ENCODE peak calls at places on chromosomes 3 and 15, in eight cellular contexts. Y is foreskin melanocyte; J is DMS79; P is upper lobe of right lung; K is CD4-positive, alpha-beta T cell; Q is CMK; W is AG08395; M is fibroblast of pulmonary artery. X is an unnamed sample.

GRCh38 chr15:99845009-99845408 is 111.8 kb upstream of the LYSMD4 start:
- DNase-seq in Y (no peak), J (no peak), P (no peak), K (no peak), Q (no peak), W (no peak), M (peak; percentile 60), X (no peak)

GRCh38 chr15:56353740-56354139 is 11.5 kb upstream of the TEX9 start:
- DNase-seq in Y (peak; percentile 42), J (no peak), P (no peak), K (no peak), Q (no peak), W (no peak), M (peak; percentile 27), X (no peak)

GRCh38 chr3:174862101-174862500 is 3.0 kb downstream of the NAALADL2 start:
- DNase-seq in Y (no peak), J (no peak), P (no peak), K (no peak), Q (no peak), W (no peak), M (no peak), X (no peak)

GRCh38 chr3:12287727-12288465 is 974 bp upstream of the PPARG start:
- DNase-seq in Y (no peak), J (no peak), P (peak; percentile 83), K (no peak), Q (no peak), W (peak; percentile 17), M (peak; percentile 57), X (peak; percentile 81)

GRCh38 chr3:41598804-41599481 is 363.0 kb downstream of the ULK4 start:
- DNase-seq in Y (peak; percentile 14), J (no peak), P (no peak), K (no peak), Q (no peak), W (peak; percentile 34), M (peak; percentile 42), X (no peak)

GRCh38 chr3:51937611-51938450 is 3.9 kb downstream of the RRP9 start:
- DNase-seq in Y (no peak), J (no peak), P (peak; percentile 48), K (no peak), Q (no peak), W (no peak), M (no peak), X (no peak)

GRCh38 chr3:43621406-43621973 is 321 bp downstream of the ANO10 start:
- DNase-seq in Y (peak; percentile 4), J (no peak), P (no peak), K (peak; percentile 6), Q (no peak), W (no peak), M (no peak), X (no peak)

GRCh38 chr15:90219421-90220141 is 14.2 kb downstream of the CIB1 start:
- DNase-seq in Y (no peak), J (no peak), P (no peak), K (peak; percentile 52), Q (peak; percentile 26), W (peak; percentile 64), M (no peak), X (no peak)

GRCh38 chr3:157119369-157119951 is 40.5 kb downstream of the CCNL1 start:
- DNase-seq in Y (no peak), J (no peak), P (no peak), K (no peak), Q (no peak), W (no peak), M (no peak), X (no peak)

GRCh38 chr3:16318216-16318615 is 53.2 kb downstream of the OXNAD1 start:
- DNase-seq in Y (no peak), J (no peak), P (no peak), K (no peak), Q (no peak), W (peak; percentile 47), M (peak; percentile 48), X (peak; percentile 28)

GRCh38 chr15:91291673-91292072 is 191.6 kb downstream of the SV2B start:
- DNase-seq in Y (no peak), J (no peak), P (no peak), K (no peak), Q (peak; percentile 66), W (peak; percentile 35), M (peak; percentile 29), X (no peak)

GRCh38 chr3:179416681-179417080 is 34.6 kb downstream of the GNB4 start:
- DNase-seq in Y (no peak), J (no peak), P (no peak), K (no peak), Q (no peak), W (peak; percentile 35), M (peak; percentile 9), X (no peak)

GRCh38 chr15:99452728-99453643 is 112.8 kb upstream of the MEF2A start:
- DNase-seq in Y (no peak), J (no peak), P (peak; percentile 92), K (no peak), Q (peak; percentile 85), W (peak; percentile 53), M (peak; percentile 50), X (peak; percentile 35)

GRCh38 chr3:48633256-48633655 is 2.0 kb downstream of the SLC26A6 start:
- DNase-seq in Y (no peak), J (no peak), P (no peak), K (no peak), Q (no peak), W (no peak), M (no peak), X (no peak)

GRCh38 chr3:108489776-108490175 is 20.6 kb downstream of the MYH15 start:
- DNase-seq in Y (peak; percentile 33), J (peak; percentile 19), P (no peak), K (no peak), Q (peak; percentile 3), W (peak; percentile 41), M (peak; percentile 79), X (peak; percentile 72)

GRCh38 chr3:52022323-52023100 is 26.8 kb upstream of the RPL29 start:
- DNase-seq in Y (no peak), J (no peak), P (peak; percentile 60), K (no peak), Q (no peak), W (peak; percentile 72), M (no peak), X (peak; percentile 54)

GRCh38 chr3:15207836-15208504 is 1.9 kb downstream of the CAPN7 start:
- DNase-seq in Y (no peak), J (no peak), P (no peak), K (no peak), Q (no peak), W (no peak), M (no peak), X (no peak)

GRCh38 chr3:112858410-112859069 is 11.9 kb upstream of the CD200R1L start:
- DNase-seq in Y (no peak), J (no peak), P (no peak), K (no peak), Q (no peak), W (no peak), M (no peak), X (peak; percentile 8)

GRCh38 chr3:197023241-197023997 is 6.2 kb downstream of the MELTF start:
- DNase-seq in Y (no peak), J (peak; percentile 94), P (no peak), K (no peak), Q (no peak), W (no peak), M (no peak), X (no peak)

GRCh38 chr3:71061037-71061436 is 522.5 kb downstream of the FOXP1 start:
- DNase-seq in Y (no peak), J (no peak), P (no peak), K (no peak), Q (no peak), W (no peak), M (no peak), X (no peak)

GRCh38 chr3:185943363-185944106 is 5.7 kb upstream of the TRA2B start:
- DNase-seq in Y (peak; percentile 45), J (peak; percentile 40), P (peak; percentile 90), K (peak; percentile 81), Q (no peak), W (peak; percentile 79), M (peak; percentile 84), X (peak; percentile 91)

GRCh38 chr3:172516318-172517214 is 6.7 kb downstream of the TNFSF10 start:
- DNase-seq in Y (no peak), J (no peak), P (no peak), K (no peak), Q (no peak), W (peak; percentile 73), M (peak; percentile 87), X (peak; percentile 61)

GRCh38 chr3:120681018-120681417 is 1.0 kb downstream of the HGD start:
- DNase-seq in Y (no peak), J (no peak), P (no peak), K (no peak), Q (no peak), W (no peak), M (no peak), X (no peak)

GRCh38 chr3:53230041-53230621 is 25.7 kb downstream of the TKT start:
- DNase-seq in Y (no peak), J (no peak), P (peak; percentile 47), K (no peak), Q (no peak), W (no peak), M (no peak), X (no peak)

GRCh38 chr15:72168131-72168825 is 29.3 kb downstream of the GRAMD2A start:
- DNase-seq in Y (no peak), J (no peak), P (peak; percentile 58), K (no peak), Q (peak; percentile 40), W (no peak), M (peak; percentile 29), X (peak; percentile 26)

GRCh38 chr3:32821686-32822296 is 4.0 kb downstream of the TRIM71 start:
- DNase-seq in Y (no peak), J (no peak), P (peak; percentile 73), K (no peak), Q (no peak), W (no peak), M (no peak), X (no peak)